ENCODE peak calls at places on chromosomes 16 and 17, in seven cellular contexts. One of them, this sample, is unnamed.

GRCh38 chr16:46930861-46931260 is 42.6 kb downstream of the DNAJA2 start:
- DNase-seq in stomach: no peak
- DNase-seq in Peyer's patch: no peak
- DNase-seq in esophagus muscularis mucosa: no peak
- DNase-seq in HCT116: no peak
- DNase-seq in transverse colon: no peak
- DNase-seq in uterus: no peak
- DNase-seq in this sample: no peak

GRCh38 chr17:60902399-60902798 is 224.7 kb downstream of the BCAS3 start:
- DNase-seq in Peyer's patch: no peak
- DNase-seq in stomach: no peak
- DNase-seq in esophagus muscularis mucosa: no peak
- DNase-seq in transverse colon: no peak
- DNase-seq in uterus: no peak
- DNase-seq in HCT116: no peak
- DNase-seq in this sample: no peak

GRCh38 chr17:27533874-27534815 is 77.9 kb downstream of the KSR1 start:
- DNase-seq in stomach: no peak
- DNase-seq in transverse colon: peak
- DNase-seq in HCT116: no peak
- DNase-seq in Peyer's patch: no peak
- DNase-seq in esophagus muscularis mucosa: no peak
- DNase-seq in uterus: no peak
- DNase-seq in this sample: no peak

GRCh38 chr17:76911299-76912007 is 43.2 kb downstream of the MGAT5B start:
- DNase-seq in HCT116: no peak
- DNase-seq in transverse colon: no peak
- DNase-seq in uterus: no peak
- DNase-seq in stomach: no peak
- DNase-seq in Peyer's patch: no peak
- DNase-seq in esophagus muscularis mucosa: no peak
- DNase-seq in this sample: no peak

GRCh38 chr16:30430428-30430970 is 669 bp upstream of the DCTPP1 start:
- DNase-seq in uterus: peak
- DNase-seq in esophagus muscularis mucosa: no peak
- DNase-seq in transverse colon: no peak
- DNase-seq in HCT116: no peak
- DNase-seq in Peyer's patch: no peak
- DNase-seq in stomach: no peak
- DNase-seq in this sample: no peak

GRCh38 chr17:67492251-67492740 is 115.2 kb downstream of the PITPNC1 start:
- DNase-seq in HCT116: no peak
- DNase-seq in Peyer's patch: no peak
- DNase-seq in esophagus muscularis mucosa: no peak
- DNase-seq in stomach: no peak
- DNase-seq in transverse colon: no peak
- DNase-seq in uterus: no peak
- DNase-seq in this sample: no peak

GRCh38 chr16:57026778-57027062 is 37.4 kb downstream of the NLRC5 start:
- DNase-seq in uterus: no peak
- DNase-seq in Peyer's patch: no peak
- DNase-seq in HCT116: no peak
- DNase-seq in transverse colon: no peak
- DNase-seq in esophagus muscularis mucosa: no peak
- DNase-seq in stomach: no peak
- DNase-seq in this sample: no peak

GRCh38 chr17:1865252-1866037 is 35.6 kb downstream of the RPA1 start:
- DNase-seq in Peyer's patch: no peak
- DNase-seq in stomach: peak
- DNase-seq in transverse colon: peak
- DNase-seq in HCT116: peak
- DNase-seq in esophagus muscularis mucosa: no peak
- DNase-seq in uterus: no peak
- DNase-seq in this sample: peak

GRCh38 chr16:46789499-46790414 is 41.2 kb downstream of the C16orf87 start:
- DNase-seq in Peyer's patch: peak
- DNase-seq in esophagus muscularis mucosa: no peak
- DNase-seq in uterus: peak
- DNase-seq in transverse colon: peak
- DNase-seq in stomach: peak
- DNase-seq in HCT116: no peak
- DNase-seq in this sample: peak

GRCh38 chr17:44655983-44656700 is at the start of gene MEIOC:
- DNase-seq in stomach: no peak
- DNase-seq in transverse colon: no peak
- DNase-seq in HCT116: no peak
- DNase-seq in uterus: no peak
- DNase-seq in esophagus muscularis mucosa: no peak
- DNase-seq in Peyer's patch: no peak
- DNase-seq in this sample: no peak

GRCh38 chr16:87209808-87210512 is 107.2 kb downstream of the C16orf95 start:
- DNase-seq in HCT116: no peak
- DNase-seq in transverse colon: no peak
- DNase-seq in uterus: no peak
- DNase-seq in stomach: no peak
- DNase-seq in Peyer's patch: no peak
- DNase-seq in esophagus muscularis mucosa: no peak
- DNase-seq in this sample: no peak

DNA sequence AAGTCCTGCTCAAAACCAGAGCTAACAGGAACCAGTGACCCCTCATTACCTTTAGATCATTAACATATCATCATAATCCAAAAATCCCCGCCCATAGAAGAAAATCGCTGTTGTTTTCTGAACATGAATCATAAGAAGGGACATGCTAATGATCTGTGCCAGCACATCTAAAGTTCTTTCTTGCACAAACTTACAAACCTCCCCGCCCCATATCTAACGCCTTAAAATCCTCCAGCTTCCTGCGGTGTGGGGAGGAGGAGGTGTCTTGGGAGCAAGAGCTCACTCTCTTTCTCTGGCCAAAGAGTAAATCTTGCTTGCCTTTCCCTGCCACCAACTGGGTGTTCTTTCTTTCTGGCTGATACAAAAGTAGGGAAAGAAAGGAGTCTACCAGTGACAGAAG is 78.3 kb downstream of the IRX3 start:
- DNase-seq in esophagus muscularis mucosa: no peak
- DNase-seq in HCT116: no peak
- DNase-seq in Peyer's patch: no peak
- DNase-seq in transverse colon: no peak
- DNase-seq in stomach: no peak
- DNase-seq in uterus: no peak
- DNase-seq in this sample: no peak
- TF ChIP-seq POLR2A in esophagus muscularis mucosa: no peak
- TF ChIP-seq POLR2A in HCT116: no peak
- TF ChIP-seq POLR2A in Peyer's patch: no peak
- TF ChIP-seq POLR2A in transverse colon: no peak
- TF ChIP-seq POLR2A in stomach: no peak
- TF ChIP-seq POLR2A in uterus: no peak
- TF ChIP-seq POLR2A in this sample: no peak

DNA sequence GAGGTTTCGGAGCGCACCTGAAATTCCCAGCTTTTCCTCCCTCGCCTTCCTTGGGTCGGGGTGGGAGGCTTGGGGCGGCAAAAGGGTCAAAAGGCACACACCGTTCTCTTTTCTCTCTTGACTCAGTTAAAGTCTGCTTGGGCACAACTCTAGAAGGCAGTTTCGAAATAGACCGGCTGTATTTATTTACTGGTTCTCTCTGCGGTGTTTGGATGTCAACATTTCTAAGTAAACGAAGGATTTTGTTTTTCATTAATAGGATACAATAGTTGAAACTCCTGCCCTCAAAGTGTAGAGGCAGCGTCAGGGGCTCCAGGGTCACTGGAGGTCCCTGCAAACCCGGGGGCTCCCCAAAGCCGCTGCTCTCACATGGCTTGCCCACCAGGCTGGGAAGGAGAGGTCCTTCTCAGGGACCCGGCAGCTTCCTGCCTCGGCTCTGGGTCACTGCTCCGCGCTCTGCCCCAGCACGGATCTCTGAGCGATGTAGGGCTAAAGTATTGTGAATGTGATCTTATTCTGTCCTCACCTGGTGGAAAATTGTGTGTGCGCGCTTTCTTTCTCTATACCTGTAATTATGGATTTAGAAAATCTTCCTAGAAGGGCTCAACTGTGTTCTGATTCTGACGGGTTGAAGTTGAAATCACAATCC is 952 bp downstream of the BMERB1 start:
- DNase-seq in Peyer's patch: no peak
- DNase-seq in transverse colon: no peak
- DNase-seq in stomach: no peak
- DNase-seq in HCT116: no peak
- DNase-seq in uterus: peak
- DNase-seq in esophagus muscularis mucosa: no peak
- DNase-seq in this sample: no peak
- TF ChIP-seq CTCF in Peyer's patch: no peak
- TF ChIP-seq CTCF in transverse colon: no peak
- TF ChIP-seq CTCF in stomach: no peak
- TF ChIP-seq CTCF in HCT116: no peak
- TF ChIP-seq CTCF in uterus: no peak
- TF ChIP-seq CTCF in esophagus muscularis mucosa: no peak
- TF ChIP-seq CTCF in this sample: no peak

DNA sequence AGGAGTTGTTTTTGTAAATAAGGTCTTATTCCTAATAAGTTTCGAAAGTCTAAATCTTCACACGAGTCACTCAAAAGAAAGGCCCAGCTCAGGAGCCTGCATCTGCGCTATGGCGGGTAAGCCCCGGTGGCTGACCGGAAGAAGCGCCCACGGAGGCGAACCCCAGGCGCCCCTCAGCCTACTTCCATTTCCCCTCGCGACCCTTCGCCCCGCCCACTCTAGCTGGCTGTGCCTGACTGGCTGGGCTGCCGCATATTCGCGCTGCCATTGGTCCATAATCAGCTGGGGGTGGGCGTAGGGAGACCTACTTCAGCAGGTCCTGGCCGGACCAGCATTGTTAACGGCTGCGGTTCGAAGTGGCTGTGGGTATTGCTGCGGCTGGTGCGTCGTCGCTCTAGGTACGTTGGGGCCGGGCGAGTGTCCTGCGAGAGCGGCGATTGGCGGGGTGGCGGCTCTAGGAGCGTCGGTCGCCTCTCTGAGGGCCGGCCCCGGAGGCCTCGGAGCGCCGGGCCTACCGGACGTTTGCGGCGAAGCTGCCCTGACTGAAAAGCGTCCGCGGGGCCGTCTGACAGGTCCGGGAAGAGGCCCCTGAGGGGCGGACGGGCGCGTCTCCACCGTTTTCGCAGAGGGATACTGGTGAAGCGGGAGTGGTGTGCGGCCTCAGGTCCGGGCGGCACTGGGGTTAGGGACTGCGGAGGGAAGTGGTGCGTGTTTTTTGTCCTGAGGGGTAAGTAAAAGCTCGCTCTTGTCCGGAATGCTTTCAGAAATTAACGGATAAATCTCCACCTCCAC is at the start of gene ATF7IP2:
- DNase-seq in HCT116: peak
- DNase-seq in transverse colon: peak
- DNase-seq in esophagus muscularis mucosa: peak
- DNase-seq in stomach: peak
- DNase-seq in uterus: peak
- DNase-seq in Peyer's patch: peak
- DNase-seq in this sample: peak
- TF ChIP-seq POLR2A in HCT116: peak
- TF ChIP-seq POLR2A in transverse colon: peak
- TF ChIP-seq POLR2A in esophagus muscularis mucosa: no peak
- TF ChIP-seq POLR2A in stomach: no peak
- TF ChIP-seq POLR2A in uterus: no peak
- TF ChIP-seq POLR2A in Peyer's patch: peak
- TF ChIP-seq POLR2A in this sample: peak

GRCh38 chr16:85418978-85419491 is 194.1 kb upstream of the GSE1 start:
- DNase-seq in Peyer's patch: no peak
- DNase-seq in HCT116: no peak
- DNase-seq in transverse colon: peak
- DNase-seq in uterus: no peak
- DNase-seq in esophagus muscularis mucosa: no peak
- DNase-seq in stomach: no peak
- DNase-seq in this sample: no peak
- TF ChIP-seq CTCF in Peyer's patch: no peak
- TF ChIP-seq CTCF in HCT116: peak
- TF ChIP-seq CTCF in transverse colon: no peak
- TF ChIP-seq CTCF in uterus: no peak
- TF ChIP-seq CTCF in esophagus muscularis mucosa: no peak
- TF ChIP-seq CTCF in stomach: no peak
- TF ChIP-seq CTCF in this sample: no peak